ENCODE peak calls at places on chromosomes 3 and 15, in six cellular contexts. Q is natural killer cell, S is brain microvascular endothelial cell, K is GM12865, E is ELF-1, M is GM04504. Y is an unnamed sample.

GRCh38 chr15:66066439-66066838 is 187.1 kb downstream of the MEGF11 start:
- DNase-seq in E (no peak), M (no peak), S (no peak), K (no peak), Q (no peak), Y (no peak)

GRCh38 chr3:44880284-44880683 is 5.9 kb downstream of the TGM4 start:
- DNase-seq in K (no peak), Q (no peak), S (no peak), M (no peak), E (no peak), Y (no peak)

GRCh38 chr15:32993285-32993684 is 201.2 kb downstream of the FMN1 start:
- DNase-seq in K (peak), Q (no peak), S (no peak), E (no peak), M (no peak), Y (no peak)

GRCh38 chr15:40739854-40740253 is 15.2 kb downstream of the RMDN3 start:
- DNase-seq in Q (no peak), K (no peak), M (no peak), E (peak), S (no peak), Y (no peak)

GRCh38 chr3:120741837-120742197 is 499 bp downstream of the RABL3 start:
- DNase-seq in M (no peak), K (no peak), E (no peak), S (no peak), Q (no peak), Y (no peak)

GRCh38 chr3:69425249-69425648 is 39.4 kb upstream of the FRMD4B start:
- DNase-seq in E (peak), S (no peak), M (no peak), Q (no peak), K (peak), Y (peak)

GRCh38 chr3:115146032-115146417 is 1.1 kb downstream of the ZBTB20 start:
- DNase-seq in E (peak), S (peak), Q (peak), K (peak), M (peak), Y (peak)

GRCh38 chr3:67034371-67034770 is 36.3 kb downstream of the KBTBD8 start:
- DNase-seq in M (peak), S (no peak), E (no peak), K (no peak), Q (no peak), Y (no peak)

GRCh38 chr15:29141908-29142747 is 127.5 kb downstream of the NSMCE3 start:
- DNase-seq in K (peak), Q (no peak), E (no peak), M (no peak), S (no peak), Y (no peak)

GRCh38 chr3:138113309-138113708 is 2.1 kb downstream of the DZIP1L start:
- DNase-seq in Q (no peak), E (peak), K (no peak), M (no peak), S (no peak), Y (no peak)

GRCh38 chr3:156321934-156322333 is 201.6 kb downstream of the KCNAB1 start:
- DNase-seq in S (no peak), M (no peak), K (no peak), E (no peak), Q (no peak), Y (no peak)

Y was measured in HL-60.